ENCODE peak calls at places on chromosomes 16 and 17, in five cellular contexts. L is epithelial cell of esophagus, D is transverse colon, M is right atrium auricular region, O is uterus. U is an unnamed sample.

GRCh38 chr17:21171309-21171922 is 42.5 kb downstream of the TMEM11 start:
- DNase-seq in O (no peak), M (peak; percentile 48), L (no peak), D (no peak), U (no peak)

GRCh38 chr16:1980026-1980769 is 1.1 kb downstream of the NOXO1 start:
- DNase-seq in D (no peak), M (no peak), O (no peak), L (peak; percentile 26), U (no peak)

GRCh38 chr17:6677158-6677831 is 25.7 kb downstream of the C17orf100 start:
- DNase-seq in L (peak; percentile 39), D (no peak), O (no peak), M (no peak), U (peak; percentile 43)

GRCh38 chr16:77499373-77500285 is 64.8 kb upstream of the ADAMTS18 start:
- DNase-seq in D (peak; percentile 8), O (peak; percentile 59), M (peak; percentile 60), L (no peak), U (peak; percentile 42)

GRCh38 chr16:66045626-66046025 is 320.9 kb upstream of the CDH5 start:
- DNase-seq in D (no peak), M (no peak), O (no peak), L (no peak), U (no peak)

GRCh38 chr16:75479421-75479990 is 15.0 kb upstream of the TMEM170A start:
- DNase-seq in M (no peak), O (no peak), D (no peak), L (no peak), U (no peak)

GRCh38 chr16:11016993-11017392 is 72.6 kb downstream of the CLEC16A start:
- DNase-seq in M (peak; percentile 63), O (peak; percentile 39), D (peak; percentile 85), L (peak; percentile 92), U (no peak)

GRCh38 chr16:57984443-57985203 is 13.7 kb upstream of the CNGB1 start:
- DNase-seq in M (peak; percentile 82), O (peak; percentile 88), L (peak; percentile 95), D (peak; percentile 85), U (no peak)

GRCh38 chr17:51044964-51045363 is 75.7 kb downstream of the SPAG9 start:
- DNase-seq in D (no peak), M (no peak), O (no peak), L (no peak), U (no peak)

GRCh38 chr17:31807846-31808245 is 51.2 kb downstream of the COPRS start:
- DNase-seq in M (no peak), O (no peak), D (no peak), L (no peak), U (no peak)

GRCh38 chr17:58333396-58334207 is 5.0 kb upstream of the TSPOAP1 start:
- DNase-seq in M (no peak), O (no peak), L (no peak), D (no peak), U (no peak)

GRCh38 chr17:44921122-44921882 is 6.0 kb upstream of the GFAP start:
- DNase-seq in L (no peak), O (no peak), D (no peak), M (no peak), U (no peak)

GRCh38 chr16:84294196-84295142 is at the start of gene WFDC1:
- DNase-seq in O (peak; percentile 25), M (no peak), D (no peak), L (no peak), U (no peak)

GRCh38 chr17:4634981-4635380 is 6.5 kb downstream of the ALOX15 start:
- DNase-seq in M (no peak), D (no peak), L (no peak), O (no peak), U (no peak)

GRCh38 chr17:64196626-64197025 is 66.4 kb downstream of the TEX2 start:
- DNase-seq in O (no peak), D (no peak), M (no peak), L (peak; percentile 64), U (peak; percentile 45)

GRCh38 chr16:281660-282249 is 1.2 kb upstream of the PDIA2 start:
- DNase-seq in O (no peak), D (no peak), L (no peak), M (no peak), U (no peak)

GRCh38 chr16:280991-281659 is 734 bp downstream of the ARHGDIG start:
- DNase-seq in O (no peak), M (no peak), D (no peak), L (no peak), U (no peak)

GRCh38 chr16:284204-285120 is 1.5 kb downstream of the PDIA2 start:
- DNase-seq in M (no peak), O (no peak), D (no peak), L (no peak), U (no peak)

GRCh38 chr16:282491-282890 is 473 bp upstream of the PDIA2 start:
- DNase-seq in O (no peak), L (no peak), M (no peak), D (no peak), U (no peak)

GRCh38 chr16:282944-283744 is at the start of gene PDIA2:
- DNase-seq in M (no peak), D (no peak), L (no peak), O (no peak), U (no peak)
- H3K4me3 ChIP-seq in M (no peak within 1 kb of the TSS), D (no peak within 1 kb of the TSS), L (no peak within 1 kb of the TSS), O (no peak within 1 kb of the TSS), U (no peak within 1 kb of the TSS)

GRCh38 chr17:82351713-82352488 is 7.1 kb upstream of the TEX19 start:
- DNase-seq in O (peak; percentile 84), L (peak; percentile 90), M (peak; percentile 90), D (peak; percentile 86), U (peak; percentile 43)
- H3K4me3 ChIP-seq in O (no peak overlapping the region), L (no peak overlapping the region), M (no peak overlapping the region), D (no peak overlapping the region), U (no peak overlapping the region)

GRCh38 chr17:78374631-78375274 is 3.7 kb upstream of the PGS1 start:
- DNase-seq in M (no peak), D (no peak), L (peak; percentile 79), O (no peak), U (peak; percentile 86)
- H3K4me3 ChIP-seq in M (no peak overlapping the region), D (no peak overlapping the region), L (no peak overlapping the region), O (no peak overlapping the region), U (no peak overlapping the region)

GRCh38 chr17:68197091-68197996 is 50.5 kb upstream of the AMZ2 start:
- DNase-seq in O (no peak), L (no peak), M (no peak), D (peak; percentile 36), U (no peak)

GRCh38 chr17:68200689-68201424 is 47.0 kb upstream of the AMZ2 start:
- DNase-seq in M (peak; percentile 83), L (peak; percentile 64), O (peak; percentile 76), D (peak; percentile 80), U (peak; percentile 8)

GRCh38 chr17:68197997-68198930 is 49.6 kb upstream of the AMZ2 start:
- DNase-seq in L (peak; percentile 69), M (no peak), D (no peak), O (no peak), U (no peak)

GRCh38 chr17:68199837-68200688 is 47.8 kb upstream of the AMZ2 start:
- DNase-seq in O (no peak), D (no peak), M (no peak), L (no peak), U (no peak)

DNA sequence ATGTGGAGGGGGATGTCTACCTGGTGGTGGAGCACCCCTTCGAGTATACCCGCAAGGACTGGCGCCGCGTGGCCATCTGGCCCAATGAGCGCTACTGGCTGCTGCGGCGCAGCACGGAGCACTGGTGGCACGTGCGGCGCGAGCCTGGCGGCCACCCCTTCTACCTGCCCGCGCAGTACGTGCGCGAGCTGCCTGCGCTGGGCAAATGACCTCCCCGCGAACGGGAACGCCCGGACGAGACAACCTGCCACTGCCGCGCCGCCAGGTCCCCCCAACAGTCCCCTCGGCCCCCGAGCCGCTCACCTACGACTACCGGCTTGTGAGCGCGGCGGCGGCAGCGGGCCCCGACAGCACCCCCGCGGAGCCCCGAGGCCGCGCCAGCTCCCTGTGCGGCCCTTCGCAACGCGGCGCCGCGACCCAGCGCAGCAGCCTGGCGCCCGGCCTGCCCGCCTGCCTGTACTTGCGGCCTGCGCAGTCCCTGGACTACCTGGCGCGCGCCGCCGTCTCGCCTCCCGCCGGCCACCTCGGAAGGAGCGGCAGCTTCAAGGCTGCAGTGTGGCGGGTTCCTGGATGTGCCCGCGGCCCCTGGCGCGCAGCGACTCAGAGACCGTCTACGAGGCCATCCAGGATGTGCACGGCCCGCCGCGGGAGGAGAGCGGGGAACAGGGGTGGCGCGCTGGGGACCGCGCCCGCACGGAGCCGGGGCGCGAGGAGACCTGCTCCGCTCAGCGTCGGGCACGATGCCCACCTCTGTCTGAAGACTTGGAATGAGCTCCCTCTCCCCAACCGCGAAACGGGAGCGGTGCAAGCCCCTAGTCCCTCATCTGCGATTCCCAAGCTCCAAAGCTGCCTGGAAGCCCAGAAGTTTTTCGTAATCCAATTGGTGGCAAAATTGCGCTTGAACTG is 48.7 kb upstream of the AMZ2 start:
- DNase-seq in O (no peak), D (no peak), M (no peak), L (peak; percentile 44), U (no peak)
- H3K4me3 ChIP-seq in O (peak overlapping the region; percentile 26), D (no peak overlapping the region), M (peak overlapping the region; percentile 35), L (no peak overlapping the region), U (no peak overlapping the region)

GRCh38 chr16:19748389-19749110 is 30.5 kb downstream of the IQCK start:
- DNase-seq in D (no peak), L (peak; percentile 51), M (no peak), O (no peak), U (no peak)
- H3K4me3 ChIP-seq in D (no peak overlapping the region), L (no peak overlapping the region), M (no peak overlapping the region), O (no peak overlapping the region), U (no peak overlapping the region)

GRCh38 chr17:27466376-27466747 is 10.1 kb downstream of the KSR1 start:
- DNase-seq in O (no peak), L (no peak), D (no peak), M (no peak), U (no peak)
- H3K4me3 ChIP-seq in O (no peak overlapping the region), L (no peak overlapping the region), D (no peak overlapping the region), M (no peak overlapping the region), U (no peak overlapping the region)

DNA sequence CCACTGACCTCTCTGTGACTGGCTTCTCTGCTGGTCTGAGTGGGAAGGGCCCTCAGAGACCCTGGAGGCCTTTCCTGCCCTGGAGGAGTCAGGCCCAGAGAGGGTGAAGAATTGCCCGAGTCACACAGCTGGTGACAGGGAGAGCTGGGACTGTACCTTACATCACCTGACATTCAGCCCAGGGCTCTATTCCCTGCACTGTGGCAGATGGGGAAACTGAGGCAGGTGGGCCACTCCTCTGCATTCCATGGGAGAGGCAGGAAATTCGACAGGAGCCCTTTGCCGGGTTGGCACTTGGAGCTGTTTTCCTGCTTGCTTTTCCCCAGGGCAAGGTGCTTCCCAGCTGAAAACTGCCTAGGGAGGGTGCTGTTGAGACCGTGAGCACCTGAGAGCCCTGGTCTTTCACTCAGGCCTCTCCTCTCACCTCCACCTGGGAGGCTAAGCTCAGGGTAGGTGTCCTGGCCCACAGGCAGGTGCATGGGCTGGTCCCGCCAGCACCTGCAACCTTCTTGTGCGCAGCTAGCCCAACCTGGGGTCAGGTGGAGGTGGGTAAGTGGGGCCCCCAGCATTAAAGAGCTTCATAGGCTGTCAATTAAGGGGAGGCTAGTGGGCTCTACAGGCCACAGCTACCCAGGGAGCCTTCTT is 8.5 kb downstream of the ADCY7 start:
- DNase-seq in M (no peak), D (no peak), O (no peak), L (no peak), U (no peak)
- H3K4me3 ChIP-seq in M (peak overlapping the region; percentile 29), D (peak overlapping the region; percentile 15), O (no peak overlapping the region), L (no peak overlapping the region), U (no peak overlapping the region)

DNA sequence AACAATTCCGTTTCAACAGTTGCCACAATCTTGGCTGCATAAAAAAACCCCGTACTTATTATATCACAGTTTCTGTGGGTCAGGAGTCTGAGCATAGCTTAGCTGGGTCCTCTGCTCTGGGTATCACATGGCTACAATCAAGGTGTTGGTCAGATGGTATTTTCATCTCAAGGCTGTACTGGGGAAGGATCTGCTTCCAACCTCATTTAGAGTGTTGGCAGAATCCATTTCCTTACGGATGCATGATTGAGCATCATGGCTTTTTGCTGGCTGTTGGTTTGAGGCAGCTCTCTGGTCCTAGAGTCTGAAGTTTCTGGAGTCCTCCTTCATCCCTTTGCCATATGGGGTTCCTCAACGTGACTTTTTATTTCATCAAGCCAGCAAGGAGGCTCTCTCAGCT is 177.0 kb downstream of the HAPSTR1 start:
- DNase-seq in O (no peak), L (no peak), D (no peak), M (no peak), U (no peak)
- H3K4me3 ChIP-seq in O (no peak overlapping the region), L (no peak overlapping the region), D (no peak overlapping the region), M (no peak overlapping the region), U (no peak overlapping the region)

U was measured in skeletal muscle cell.